ENCODE peak calls at places on chromosomes 6 and 20, in eight cellular contexts. One of them, this sample, is unnamed.

GRCh38 chr6:100232791-100233573 is 231.7 kb downstream of the SIM1 start:
- DNase-seq in activated CD4-positive, alpha-beta memory T cell treated with anti-CD3 and anti-CD28 coated beads, Interleukin-2, amount 10 ng/mL, durations not matched to agents 7 days and 5 days: no peak
- DNase-seq in psoas muscle: no peak
- DNase-seq in HFF-Myc: no peak
- DNase-seq in cardiac fibroblast: no peak
- DNase-seq in progenitor cell of endocrine pancreas: no peak
- DNase-seq in SIG-M5: no peak
- DNase-seq in activated gamma-delta T cell treated with Interleukin-2 at 50 U/mL for 16 hours: no peak
- DNase-seq in this sample: no peak

GRCh38 chr6:13486679-13487121 is 700 bp downstream of the GFOD1 start:
- DNase-seq in activated CD4-positive, alpha-beta memory T cell treated with anti-CD3 and anti-CD28 coated beads, Interleukin-2, amount 10 ng/mL, durations not matched to agents 7 days and 5 days: peak; percentile 62
- DNase-seq in psoas muscle: peak; percentile 84
- DNase-seq in HFF-Myc: no peak
- DNase-seq in cardiac fibroblast: peak; percentile 71
- DNase-seq in progenitor cell of endocrine pancreas: no peak
- DNase-seq in SIG-M5: no peak
- DNase-seq in activated gamma-delta T cell treated with Interleukin-2 at 50 U/mL for 16 hours: peak; percentile 41
- DNase-seq in this sample: no peak

GRCh38 chr20:31713312-31714049 is 9.2 kb downstream of the BCL2L1 start:
- DNase-seq in activated CD4-positive, alpha-beta memory T cell treated with anti-CD3 and anti-CD28 coated beads, Interleukin-2, amount 10 ng/mL, durations not matched to agents 7 days and 5 days: no peak
- DNase-seq in psoas muscle: peak; percentile 90
- DNase-seq in HFF-Myc: peak; percentile 79
- DNase-seq in cardiac fibroblast: peak; percentile 97
- DNase-seq in progenitor cell of endocrine pancreas: no peak
- DNase-seq in SIG-M5: no peak
- DNase-seq in activated gamma-delta T cell treated with Interleukin-2 at 50 U/mL for 16 hours: no peak
- DNase-seq in this sample: no peak

GRCh38 chr6:81767163-81768000 is 14.9 kb upstream of the TENT5A start:
- DNase-seq in activated CD4-positive, alpha-beta memory T cell treated with anti-CD3 and anti-CD28 coated beads, Interleukin-2, amount 10 ng/mL, durations not matched to agents 7 days and 5 days: no peak
- DNase-seq in psoas muscle: no peak
- DNase-seq in HFF-Myc: no peak
- DNase-seq in cardiac fibroblast: peak; percentile 69
- DNase-seq in progenitor cell of endocrine pancreas: no peak
- DNase-seq in SIG-M5: no peak
- DNase-seq in activated gamma-delta T cell treated with Interleukin-2 at 50 U/mL for 16 hours: no peak
- DNase-seq in this sample: no peak

GRCh38 chr6:163612200-163612599 is 197.7 kb downstream of the QKI start:
- DNase-seq in activated CD4-positive, alpha-beta memory T cell treated with anti-CD3 and anti-CD28 coated beads, Interleukin-2, amount 10 ng/mL, durations not matched to agents 7 days and 5 days: no peak
- DNase-seq in psoas muscle: no peak
- DNase-seq in HFF-Myc: no peak
- DNase-seq in cardiac fibroblast: no peak
- DNase-seq in progenitor cell of endocrine pancreas: no peak
- DNase-seq in SIG-M5: no peak
- DNase-seq in activated gamma-delta T cell treated with Interleukin-2 at 50 U/mL for 16 hours: no peak
- DNase-seq in this sample: no peak

GRCh38 chr6:168791916-168792315 is 350.9 kb downstream of the SMOC2 start:
- DNase-seq in activated CD4-positive, alpha-beta memory T cell treated with anti-CD3 and anti-CD28 coated beads, Interleukin-2, amount 10 ng/mL, durations not matched to agents 7 days and 5 days: no peak
- DNase-seq in psoas muscle: no peak
- DNase-seq in HFF-Myc: no peak
- DNase-seq in cardiac fibroblast: no peak
- DNase-seq in progenitor cell of endocrine pancreas: no peak
- DNase-seq in SIG-M5: no peak
- DNase-seq in activated gamma-delta T cell treated with Interleukin-2 at 50 U/mL for 16 hours: no peak
- DNase-seq in this sample: no peak

GRCh38 chr6:133991096-133991593 is 38.1 kb downstream of the TBPL1 start:
- DNase-seq in activated CD4-positive, alpha-beta memory T cell treated with anti-CD3 and anti-CD28 coated beads, Interleukin-2, amount 10 ng/mL, durations not matched to agents 7 days and 5 days: no peak
- DNase-seq in psoas muscle: no peak
- DNase-seq in HFF-Myc: peak; percentile 56
- DNase-seq in cardiac fibroblast: peak; percentile 77
- DNase-seq in progenitor cell of endocrine pancreas: no peak
- DNase-seq in SIG-M5: no peak
- DNase-seq in activated gamma-delta T cell treated with Interleukin-2 at 50 U/mL for 16 hours: no peak
- DNase-seq in this sample: no peak

GRCh38 chr20:63958964-63959698 is 2.9 kb upstream of the UCKL1 start:
- DNase-seq in activated CD4-positive, alpha-beta memory T cell treated with anti-CD3 and anti-CD28 coated beads, Interleukin-2, amount 10 ng/mL, durations not matched to agents 7 days and 5 days: no peak
- DNase-seq in psoas muscle: no peak
- DNase-seq in HFF-Myc: no peak
- DNase-seq in cardiac fibroblast: no peak
- DNase-seq in progenitor cell of endocrine pancreas: no peak
- DNase-seq in SIG-M5: no peak
- DNase-seq in activated gamma-delta T cell treated with Interleukin-2 at 50 U/mL for 16 hours: no peak
- DNase-seq in this sample: no peak

GRCh38 chr20:10338781-10339180 is 95.2 kb downstream of the MKKS start:
- DNase-seq in activated CD4-positive, alpha-beta memory T cell treated with anti-CD3 and anti-CD28 coated beads, Interleukin-2, amount 10 ng/mL, durations not matched to agents 7 days and 5 days: no peak
- DNase-seq in psoas muscle: no peak
- DNase-seq in HFF-Myc: no peak
- DNase-seq in cardiac fibroblast: no peak
- DNase-seq in progenitor cell of endocrine pancreas: no peak
- DNase-seq in SIG-M5: no peak
- DNase-seq in activated gamma-delta T cell treated with Interleukin-2 at 50 U/mL for 16 hours: no peak
- DNase-seq in this sample: no peak

GRCh38 chr6:28657756-28658465 is 132.2 kb downstream of the GPX5 start:
- DNase-seq in activated CD4-positive, alpha-beta memory T cell treated with anti-CD3 and anti-CD28 coated beads, Interleukin-2, amount 10 ng/mL, durations not matched to agents 7 days and 5 days: peak; percentile 35
- DNase-seq in psoas muscle: peak; percentile 50
- DNase-seq in HFF-Myc: peak; percentile 36
- DNase-seq in cardiac fibroblast: peak; percentile 81
- DNase-seq in progenitor cell of endocrine pancreas: peak; percentile 45
- DNase-seq in SIG-M5: no peak
- DNase-seq in activated gamma-delta T cell treated with Interleukin-2 at 50 U/mL for 16 hours: no peak
- DNase-seq in this sample: no peak

GRCh38 chr6:155246825-155247224 is 17.0 kb upstream of the CLDN20 start:
- DNase-seq in activated CD4-positive, alpha-beta memory T cell treated with anti-CD3 and anti-CD28 coated beads, Interleukin-2, amount 10 ng/mL, durations not matched to agents 7 days and 5 days: no peak
- DNase-seq in psoas muscle: no peak
- DNase-seq in HFF-Myc: no peak
- DNase-seq in cardiac fibroblast: no peak
- DNase-seq in progenitor cell of endocrine pancreas: no peak
- DNase-seq in SIG-M5: no peak
- DNase-seq in activated gamma-delta T cell treated with Interleukin-2 at 50 U/mL for 16 hours: no peak
- DNase-seq in this sample: no peak

GRCh38 chr20:9582137-9582536 is 67.7 kb downstream of the LAMP5 start:
- DNase-seq in activated CD4-positive, alpha-beta memory T cell treated with anti-CD3 and anti-CD28 coated beads, Interleukin-2, amount 10 ng/mL, durations not matched to agents 7 days and 5 days: no peak
- DNase-seq in psoas muscle: no peak
- DNase-seq in HFF-Myc: no peak
- DNase-seq in cardiac fibroblast: no peak
- DNase-seq in progenitor cell of endocrine pancreas: no peak
- DNase-seq in SIG-M5: no peak
- DNase-seq in activated gamma-delta T cell treated with Interleukin-2 at 50 U/mL for 16 hours: no peak
- DNase-seq in this sample: no peak

GRCh38 chr6:9398794-9399373 is 963.5 kb upstream of the SLC35B3 start:
- DNase-seq in activated CD4-positive, alpha-beta memory T cell treated with anti-CD3 and anti-CD28 coated beads, Interleukin-2, amount 10 ng/mL, durations not matched to agents 7 days and 5 days: no peak
- DNase-seq in psoas muscle: peak; percentile 44
- DNase-seq in HFF-Myc: no peak
- DNase-seq in cardiac fibroblast: peak; percentile 4
- DNase-seq in progenitor cell of endocrine pancreas: no peak
- DNase-seq in SIG-M5: no peak
- DNase-seq in activated gamma-delta T cell treated with Interleukin-2 at 50 U/mL for 16 hours: no peak
- DNase-seq in this sample: no peak

GRCh38 chr6:54697423-54697822 is 149.1 kb upstream of the FAM83B start:
- DNase-seq in activated CD4-positive, alpha-beta memory T cell treated with anti-CD3 and anti-CD28 coated beads, Interleukin-2, amount 10 ng/mL, durations not matched to agents 7 days and 5 days: no peak
- DNase-seq in psoas muscle: no peak
- DNase-seq in HFF-Myc: peak; percentile 25
- DNase-seq in cardiac fibroblast: peak; percentile 15
- DNase-seq in progenitor cell of endocrine pancreas: no peak
- DNase-seq in SIG-M5: no peak
- DNase-seq in activated gamma-delta T cell treated with Interleukin-2 at 50 U/mL for 16 hours: no peak
- DNase-seq in this sample: no peak

GRCh38 chr20:1001116-1001515 is 995 bp downstream of the RSPO4 start:
- DNase-seq in activated CD4-positive, alpha-beta memory T cell treated with anti-CD3 and anti-CD28 coated beads, Interleukin-2, amount 10 ng/mL, durations not matched to agents 7 days and 5 days: no peak
- DNase-seq in psoas muscle: no peak
- DNase-seq in HFF-Myc: no peak
- DNase-seq in cardiac fibroblast: no peak
- DNase-seq in progenitor cell of endocrine pancreas: no peak
- DNase-seq in SIG-M5: no peak
- DNase-seq in activated gamma-delta T cell treated with Interleukin-2 at 50 U/mL for 16 hours: no peak
- DNase-seq in this sample: no peak

GRCh38 chr6:34145161-34146020 is 496 bp downstream of the GRM4 start:
- DNase-seq in activated CD4-positive, alpha-beta memory T cell treated with anti-CD3 and anti-CD28 coated beads, Interleukin-2, amount 10 ng/mL, durations not matched to agents 7 days and 5 days: no peak
- DNase-seq in psoas muscle: peak; percentile 51
- DNase-seq in HFF-Myc: no peak
- DNase-seq in cardiac fibroblast: peak; percentile 64
- DNase-seq in progenitor cell of endocrine pancreas: no peak
- DNase-seq in SIG-M5: no peak
- DNase-seq in activated gamma-delta T cell treated with Interleukin-2 at 50 U/mL for 16 hours: peak; percentile 65
- DNase-seq in this sample: no peak

GRCh38 chr6:44062771-44063560 is 64.3 kb downstream of the MRPL14 start:
- DNase-seq in activated CD4-positive, alpha-beta memory T cell treated with anti-CD3 and anti-CD28 coated beads, Interleukin-2, amount 10 ng/mL, durations not matched to agents 7 days and 5 days: peak; percentile 57
- DNase-seq in psoas muscle: no peak
- DNase-seq in HFF-Myc: no peak
- DNase-seq in cardiac fibroblast: no peak
- DNase-seq in progenitor cell of endocrine pancreas: no peak
- DNase-seq in SIG-M5: no peak
- DNase-seq in activated gamma-delta T cell treated with Interleukin-2 at 50 U/mL for 16 hours: no peak
- DNase-seq in this sample: no peak

GRCh38 chr6:105519954-105520353 is 117.1 kb upstream of the PREP start:
- DNase-seq in activated CD4-positive, alpha-beta memory T cell treated with anti-CD3 and anti-CD28 coated beads, Interleukin-2, amount 10 ng/mL, durations not matched to agents 7 days and 5 days: no peak
- DNase-seq in psoas muscle: no peak
- DNase-seq in HFF-Myc: no peak
- DNase-seq in cardiac fibroblast: no peak
- DNase-seq in progenitor cell of endocrine pancreas: no peak
- DNase-seq in SIG-M5: no peak
- DNase-seq in activated gamma-delta T cell treated with Interleukin-2 at 50 U/mL for 16 hours: no peak
- DNase-seq in this sample: no peak

GRCh38 chr6:122276637-122277036 is 122.8 kb upstream of the HSF2 start:
- DNase-seq in activated CD4-positive, alpha-beta memory T cell treated with anti-CD3 and anti-CD28 coated beads, Interleukin-2, amount 10 ng/mL, durations not matched to agents 7 days and 5 days: no peak
- DNase-seq in psoas muscle: no peak
- DNase-seq in HFF-Myc: no peak
- DNase-seq in cardiac fibroblast: no peak
- DNase-seq in progenitor cell of endocrine pancreas: no peak
- DNase-seq in SIG-M5: no peak
- DNase-seq in activated gamma-delta T cell treated with Interleukin-2 at 50 U/mL for 16 hours: no peak
- DNase-seq in this sample: no peak

GRCh38 chr20:2521369-2522305 is 12.9 kb upstream of the ZNF343 start:
- DNase-seq in activated CD4-positive, alpha-beta memory T cell treated with anti-CD3 and anti-CD28 coated beads, Interleukin-2, amount 10 ng/mL, durations not matched to agents 7 days and 5 days: peak; percentile 60
- DNase-seq in psoas muscle: no peak
- DNase-seq in HFF-Myc: no peak
- DNase-seq in cardiac fibroblast: peak; percentile 63
- DNase-seq in progenitor cell of endocrine pancreas: no peak
- DNase-seq in SIG-M5: no peak
- DNase-seq in activated gamma-delta T cell treated with Interleukin-2 at 50 U/mL for 16 hours: peak; percentile 54
- DNase-seq in this sample: no peak

This sample was measured in vagina.